ENCODE peak calls at places on chromosomes 7 and 10, in five cellular contexts. One of them, this sample, is unnamed. For H3K27me3 and H3K36me3, the result is how much of the 10 kb centered on the place peaks cover.

GRCh38 chr7:130149575-130150139 is 55.5 kb downstream of the TMEM209 start:
- DNase-seq in cardiac muscle cell: no peak
- DNase-seq in heart left ventricle: no peak
- DNase-seq in ascending aorta: peak
- DNase-seq in kidney epithelial cell: no peak
- DNase-seq in this sample: no peak

GRCh38 chr7:129952164-129952652 is 552 bp downstream of the UBE2H start:
- DNase-seq in cardiac muscle cell: peak
- DNase-seq in kidney epithelial cell: no peak
- DNase-seq in heart left ventricle: peak
- DNase-seq in ascending aorta: peak
- DNase-seq in this sample: no peak

GRCh38 chr10:119677904-119678755 is 26.9 kb downstream of the BAG3 start:
- DNase-seq in ascending aorta: no peak
- DNase-seq in heart left ventricle: no peak
- DNase-seq in cardiac muscle cell: no peak
- DNase-seq in kidney epithelial cell: no peak
- DNase-seq in this sample: no peak

GRCh38 chr10:29540016-29540415 is 94.8 kb downstream of the SVIL start:
- DNase-seq in heart left ventricle: no peak
- DNase-seq in cardiac muscle cell: no peak
- DNase-seq in ascending aorta: no peak
- DNase-seq in kidney epithelial cell: no peak
- DNase-seq in this sample: no peak

GRCh38 chr7:70040971-70041766 is 442.9 kb downstream of the AUTS2 start:
- DNase-seq in ascending aorta: no peak
- DNase-seq in cardiac muscle cell: peak
- DNase-seq in kidney epithelial cell: no peak
- DNase-seq in heart left ventricle: no peak
- DNase-seq in this sample: no peak

GRCh38 chr7:82623812-82624211 is 180.2 kb upstream of the CACNA2D1 start:
- DNase-seq in cardiac muscle cell: peak
- DNase-seq in heart left ventricle: no peak
- DNase-seq in ascending aorta: no peak
- DNase-seq in kidney epithelial cell: no peak
- DNase-seq in this sample: peak

GRCh38 chr10:113111900-113112853 is 162.1 kb downstream of the TCF7L2 start:
- DNase-seq in ascending aorta: peak
- DNase-seq in cardiac muscle cell: peak
- DNase-seq in heart left ventricle: no peak
- DNase-seq in kidney epithelial cell: no peak
- DNase-seq in this sample: peak

GRCh38 chr10:52688906-52689305 is 83.7 kb downstream of the MBL2 start:
- DNase-seq in cardiac muscle cell: no peak
- DNase-seq in heart left ventricle: no peak
- DNase-seq in ascending aorta: no peak
- DNase-seq in kidney epithelial cell: no peak
- DNase-seq in this sample: no peak

GRCh38 chr7:67754651-67755050 is 758.0 kb downstream of the TYW1 start:
- DNase-seq in heart left ventricle: no peak
- DNase-seq in kidney epithelial cell: no peak
- DNase-seq in ascending aorta: no peak
- DNase-seq in cardiac muscle cell: peak
- DNase-seq in this sample: no peak

GRCh38 chr10:114856544-114857287 is 35.1 kb downstream of the FHIP2A start:
- DNase-seq in kidney epithelial cell: peak
- DNase-seq in cardiac muscle cell: peak
- DNase-seq in heart left ventricle: no peak
- DNase-seq in ascending aorta: no peak
- DNase-seq in this sample: peak

GRCh38 chr7:15461576-15461975 is 100.2 kb downstream of the AGMO start:
- DNase-seq in heart left ventricle: no peak
- DNase-seq in ascending aorta: no peak
- DNase-seq in cardiac muscle cell: peak
- DNase-seq in kidney epithelial cell: peak
- DNase-seq in this sample: peak

GRCh38 chr7:155356323-155357105 is 58.8 kb downstream of the INSIG1 start:
- DNase-seq in heart left ventricle: no peak
- DNase-seq in kidney epithelial cell: no peak
- DNase-seq in ascending aorta: no peak
- DNase-seq in cardiac muscle cell: no peak
- DNase-seq in this sample: no peak

GRCh38 chr7:28358423-28358868 is 53.9 kb upstream of the CREB5 start:
- DNase-seq in cardiac muscle cell: peak
- DNase-seq in heart left ventricle: no peak
- DNase-seq in ascending aorta: no peak
- DNase-seq in kidney epithelial cell: peak
- DNase-seq in this sample: peak

GRCh38 chr7:100423315-100423714 is 5.2 kb downstream of the ZCWPW1 start:
- DNase-seq in kidney epithelial cell: no peak
- DNase-seq in cardiac muscle cell: no peak
- DNase-seq in heart left ventricle: no peak
- DNase-seq in ascending aorta: no peak
- DNase-seq in this sample: no peak

GRCh38 chr10:106711313-106711906 is 453.1 kb downstream of the SORCS1 start:
- DNase-seq in cardiac muscle cell: peak
- DNase-seq in kidney epithelial cell: no peak
- DNase-seq in ascending aorta: no peak
- DNase-seq in heart left ventricle: peak
- DNase-seq in this sample: no peak

GRCh38 chr10:66586897-66587679 is 338.7 kb upstream of the LRRTM3 start:
- DNase-seq in heart left ventricle: peak
- DNase-seq in ascending aorta: no peak
- DNase-seq in kidney epithelial cell: no peak
- DNase-seq in cardiac muscle cell: no peak
- DNase-seq in this sample: no peak

GRCh38 chr10:120131183-120131582 is 238.7 kb downstream of the SEC23IP start:
- DNase-seq in heart left ventricle: no peak
- DNase-seq in cardiac muscle cell: peak
- DNase-seq in kidney epithelial cell: peak
- DNase-seq in ascending aorta: no peak
- DNase-seq in this sample: no peak

GRCh38 chr7:114789942-114790341 is 132.0 kb upstream of the MDFIC start:
- DNase-seq in kidney epithelial cell: peak
- DNase-seq in heart left ventricle: no peak
- DNase-seq in ascending aorta: no peak
- DNase-seq in cardiac muscle cell: peak
- DNase-seq in this sample: peak

GRCh38 chr10:69438531-69439349 is 12.5 kb upstream of the TSPAN15 start:
- DNase-seq in cardiac muscle cell: peak
- DNase-seq in ascending aorta: no peak
- DNase-seq in kidney epithelial cell: no peak
- DNase-seq in heart left ventricle: no peak
- DNase-seq in this sample: no peak

GRCh38 chr10:27741173-27742091 is 4.2 kb downstream of the MKX start:
- DNase-seq in heart left ventricle: peak
- DNase-seq in ascending aorta: peak
- DNase-seq in kidney epithelial cell: no peak
- DNase-seq in cardiac muscle cell: no peak
- DNase-seq in this sample: no peak

GRCh38 chr10:84172435-84173356 is 905 bp upstream of the GPR15LG start:
- DNase-seq in ascending aorta: no peak
- DNase-seq in heart left ventricle: no peak
- DNase-seq in cardiac muscle cell: no peak
- DNase-seq in kidney epithelial cell: no peak
- DNase-seq in this sample: no peak

GRCh38 chr7:105487559-105488218 is 34.4 kb downstream of the PUS7 start:
- DNase-seq in heart left ventricle: no peak
- DNase-seq in kidney epithelial cell: peak
- DNase-seq in ascending aorta: no peak
- DNase-seq in cardiac muscle cell: peak
- DNase-seq in this sample: peak

GRCh38 chr7:37230221-37230620 is 218.4 kb downstream of the ELMO1 start:
- DNase-seq in heart left ventricle: peak
- DNase-seq in cardiac muscle cell: peak
- DNase-seq in ascending aorta: peak
- DNase-seq in kidney epithelial cell: no peak
- DNase-seq in this sample: no peak

GRCh38 chr7:146656988-146657387 is 540.4 kb downstream of the CNTNAP2 start:
- DNase-seq in kidney epithelial cell: no peak
- DNase-seq in heart left ventricle: no peak
- DNase-seq in cardiac muscle cell: no peak
- DNase-seq in ascending aorta: no peak
- DNase-seq in this sample: no peak

GRCh38 chr7:87059525-87060287 is at the start of gene ELAPOR2:
- DNase-seq in kidney epithelial cell: no peak
- DNase-seq in ascending aorta: peak
- DNase-seq in cardiac muscle cell: peak
- DNase-seq in heart left ventricle: peak
- DNase-seq in this sample: no peak

GRCh38 chr10:34866848-34867247 is 51.8 kb upstream of the PARD3 start:
- DNase-seq in cardiac muscle cell: peak
- DNase-seq in ascending aorta: no peak
- DNase-seq in kidney epithelial cell: no peak
- DNase-seq in heart left ventricle: no peak
- DNase-seq in this sample: no peak

DNA sequence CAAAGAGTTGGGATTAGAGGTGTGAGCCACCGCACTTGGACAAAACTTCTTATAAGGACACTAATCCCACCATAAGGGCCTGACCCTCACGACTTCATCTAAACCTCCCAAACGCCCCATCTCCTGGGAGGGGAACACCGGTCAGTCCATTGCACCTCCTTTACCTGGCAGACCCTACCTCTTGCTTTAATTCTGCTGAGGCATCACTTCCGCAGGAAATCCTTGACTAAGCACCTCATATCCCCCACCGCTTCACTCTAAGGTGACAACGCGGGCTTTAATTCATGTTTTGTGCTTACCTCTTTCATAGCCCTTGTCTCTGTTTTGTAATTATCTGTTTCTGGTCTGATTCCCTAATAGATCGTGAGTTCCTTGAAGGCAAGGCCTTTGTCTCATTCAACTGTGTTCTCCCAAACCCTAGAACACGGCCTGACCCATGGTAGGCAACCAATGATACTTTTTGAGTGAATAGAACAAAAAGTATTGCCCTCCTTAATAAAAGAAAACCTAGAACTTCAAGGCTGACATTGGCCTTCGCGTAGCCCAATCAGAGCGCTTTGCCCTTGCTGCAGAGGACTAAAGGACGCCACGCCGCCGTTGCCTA is 453 bp upstream of the ZNF862 start:
- DNase-seq in cardiac muscle cell: no peak
- DNase-seq in kidney epithelial cell: no peak
- DNase-seq in heart left ventricle: peak
- DNase-seq in ascending aorta: no peak
- DNase-seq in this sample: no peak
- H3K4me3 ChIP-seq in cardiac muscle cell: no peak
- H3K4me3 ChIP-seq in kidney epithelial cell: no peak
- H3K4me3 ChIP-seq in heart left ventricle: no peak
- H3K4me3 ChIP-seq in ascending aorta: peak
- H3K4me3 ChIP-seq in this sample: no peak

DNA sequence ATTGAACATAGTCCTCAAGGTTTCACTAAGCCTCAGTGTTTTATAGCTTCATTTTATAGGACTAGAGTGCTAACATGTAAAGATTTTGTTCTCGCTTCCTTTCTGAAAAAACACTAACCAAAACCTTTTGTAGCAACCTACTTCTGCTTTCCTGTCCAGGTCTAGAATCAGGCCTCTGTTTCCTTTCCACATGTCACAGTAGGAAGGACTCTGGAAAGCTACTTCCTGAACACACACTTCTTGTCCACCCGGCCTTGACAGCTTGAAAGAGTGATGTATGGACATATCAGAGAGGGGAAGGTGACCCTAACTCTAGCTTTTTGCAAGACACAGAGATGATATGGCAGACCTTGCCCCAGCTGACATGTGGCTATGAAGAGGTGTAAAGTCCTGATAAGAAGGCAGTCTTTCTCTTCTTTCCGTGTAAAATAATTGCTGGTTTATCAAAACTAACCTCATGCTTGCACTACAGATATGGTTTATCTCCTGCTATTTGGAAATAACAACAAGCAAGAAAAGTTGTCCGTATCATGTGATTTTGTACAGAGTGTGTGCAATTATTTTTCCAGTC is 175.4 kb downstream of the SKAP2 start:
- DNase-seq in ascending aorta: no peak
- DNase-seq in heart left ventricle: no peak
- DNase-seq in cardiac muscle cell: no peak
- DNase-seq in kidney epithelial cell: no peak
- DNase-seq in this sample: no peak
- H3K27me3 ChIP-seq in ascending aorta: under half
- H3K27me3 ChIP-seq in heart left ventricle: under half
- H3K27me3 ChIP-seq in cardiac muscle cell: under half
- H3K27me3 ChIP-seq in kidney epithelial cell: under half
- H3K27me3 ChIP-seq in this sample: under half

GRCh38 chr7:44213206-44213871 is 12.6 kb downstream of the YKT6 start:
- DNase-seq in heart left ventricle: no peak
- DNase-seq in ascending aorta: no peak
- DNase-seq in kidney epithelial cell: no peak
- DNase-seq in cardiac muscle cell: no peak
- DNase-seq in this sample: no peak
- H3K36me3 ChIP-seq in heart left ventricle: half or more
- H3K36me3 ChIP-seq in ascending aorta: under half
- H3K36me3 ChIP-seq in kidney epithelial cell: under half
- H3K36me3 ChIP-seq in cardiac muscle cell: under half
- H3K36me3 ChIP-seq in this sample: under half

DNA sequence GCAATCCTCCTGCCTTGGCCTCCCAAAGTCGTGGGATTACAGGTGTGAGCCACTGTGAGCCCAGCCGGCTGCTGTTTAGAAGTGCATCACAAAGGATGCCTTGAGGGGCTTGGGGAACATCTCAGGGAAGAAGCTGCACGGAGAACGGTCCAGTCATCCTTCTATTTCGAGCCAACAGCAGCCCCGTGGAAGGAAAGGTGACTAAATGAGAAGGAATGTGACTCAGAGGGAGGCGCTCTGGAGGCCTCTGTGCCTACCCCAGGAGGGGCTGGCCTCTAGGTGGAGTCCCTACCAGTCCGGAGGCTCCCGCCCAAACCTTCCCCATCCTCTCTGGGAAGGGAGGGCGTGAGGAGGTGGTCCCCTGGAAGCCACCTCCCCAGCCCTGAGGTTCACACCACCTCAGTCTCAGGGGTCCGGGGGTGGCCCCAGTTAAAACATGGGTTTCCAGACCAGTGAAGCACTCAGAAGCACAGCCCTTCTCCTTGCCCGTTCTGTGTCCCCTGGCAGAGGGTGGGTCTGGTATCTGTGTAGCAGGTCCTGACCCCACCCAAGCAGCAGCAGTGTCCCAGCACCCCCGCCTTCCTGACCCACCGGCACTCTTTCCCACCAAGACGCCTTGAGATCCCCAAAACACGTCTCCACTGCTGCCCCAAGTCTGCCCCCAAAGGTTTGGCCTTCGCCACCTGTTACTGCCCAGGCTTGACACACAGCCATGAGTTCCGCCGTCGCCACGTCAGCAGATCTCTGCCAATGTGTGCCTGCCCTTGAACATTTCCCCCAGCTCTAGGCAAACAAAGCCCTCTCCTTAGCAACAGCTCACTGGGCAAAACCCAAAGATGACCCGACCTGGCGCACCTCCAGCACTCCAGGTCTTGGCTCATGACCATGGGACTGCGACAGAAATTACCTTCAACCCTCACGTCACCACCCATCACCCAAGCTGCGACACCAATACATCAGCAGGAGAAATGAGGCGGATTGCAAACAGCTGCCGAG is 75.9 kb downstream of the CTBP2 start:
- DNase-seq in heart left ventricle: peak
- DNase-seq in kidney epithelial cell: no peak
- DNase-seq in cardiac muscle cell: peak
- DNase-seq in ascending aorta: peak
- DNase-seq in this sample: peak
- H3K4me3 ChIP-seq in heart left ventricle: no peak
- H3K4me3 ChIP-seq in kidney epithelial cell: no peak
- H3K4me3 ChIP-seq in cardiac muscle cell: no peak
- H3K4me3 ChIP-seq in ascending aorta: peak
- H3K4me3 ChIP-seq in this sample: no peak

This sample was measured in BJ.